ENCODE peak calls at places on chromosomes 4 and X, in ten cellular contexts. One of them, this sample, is unnamed.
A peak's percentile ranks its signal among the peaks of the same experiment; 100 is the strongest.

GRCh38 chr4:5460106-5460801 is 248.1 kb downstream of the EVC2 start:
- DNase-seq in DND-41: peak; percentile 26
- DNase-seq in IMR-90: peak; percentile 37
- DNase-seq in neural progenitor cell: peak; percentile 63
- DNase-seq in lung: no peak
- DNase-seq in ovary: no peak
- DNase-seq in A673: peak; percentile 52
- DNase-seq in spleen: peak; percentile 77
- DNase-seq in breast epithelium: no peak
- DNase-seq in adipocyte: peak; percentile 63
- DNase-seq in this sample: no peak

GRCh38 chr4:87624698-87625097 is 16.4 kb downstream of the DSPP start:
- DNase-seq in IMR-90: no peak
- DNase-seq in lung: no peak
- DNase-seq in neural progenitor cell: no peak
- DNase-seq in A673: no peak
- DNase-seq in breast epithelium: no peak
- DNase-seq in ovary: no peak
- DNase-seq in spleen: no peak
- DNase-seq in DND-41: no peak
- DNase-seq in adipocyte: no peak
- DNase-seq in this sample: no peak

GRCh38 chrX:77426811-77427210 is 20.4 kb upstream of the FGF16 start:
- DNase-seq in DND-41: no peak
- DNase-seq in adipocyte: no peak
- DNase-seq in spleen: no peak
- DNase-seq in lung: no peak
- DNase-seq in neural progenitor cell: no peak
- DNase-seq in breast epithelium: no peak
- DNase-seq in A673: no peak
- DNase-seq in IMR-90: peak; percentile 5
- DNase-seq in ovary: no peak
- DNase-seq in this sample: no peak

GRCh38 chr4:173057442-173057841 is 111.2 kb upstream of the GALNT7 start:
- DNase-seq in lung: no peak
- DNase-seq in IMR-90: peak; percentile 10
- DNase-seq in adipocyte: peak; percentile 30
- DNase-seq in DND-41: no peak
- DNase-seq in spleen: no peak
- DNase-seq in neural progenitor cell: no peak
- DNase-seq in breast epithelium: no peak
- DNase-seq in ovary: no peak
- DNase-seq in A673: no peak
- DNase-seq in this sample: no peak

GRCh38 chr4:118276551-118276950 is 76.3 kb downstream of the PRSS12 start:
- DNase-seq in lung: no peak
- DNase-seq in adipocyte: no peak
- DNase-seq in spleen: no peak
- DNase-seq in IMR-90: no peak
- DNase-seq in breast epithelium: no peak
- DNase-seq in DND-41: no peak
- DNase-seq in A673: no peak
- DNase-seq in ovary: no peak
- DNase-seq in neural progenitor cell: no peak
- DNase-seq in this sample: no peak

GRCh38 chr4:54255881-54256280 is 26.8 kb downstream of the PDGFRA start:
- DNase-seq in ovary: no peak
- DNase-seq in spleen: no peak
- DNase-seq in lung: no peak
- DNase-seq in IMR-90: peak; percentile 60
- DNase-seq in adipocyte: peak; percentile 50
- DNase-seq in DND-41: no peak
- DNase-seq in breast epithelium: no peak
- DNase-seq in A673: no peak
- DNase-seq in neural progenitor cell: no peak
- DNase-seq in this sample: no peak

GRCh38 chrX:31589503-31589902 is 517.7 kb upstream of the FTHL17 start:
- DNase-seq in DND-41: no peak
- DNase-seq in ovary: no peak
- DNase-seq in breast epithelium: no peak
- DNase-seq in IMR-90: no peak
- DNase-seq in neural progenitor cell: no peak
- DNase-seq in A673: no peak
- DNase-seq in adipocyte: no peak
- DNase-seq in lung: no peak
- DNase-seq in spleen: no peak
- DNase-seq in this sample: no peak

GRCh38 chrX:40098264-40099045 is 697 bp upstream of the BCOR start:
- DNase-seq in lung: no peak
- DNase-seq in adipocyte: peak; percentile 64
- DNase-seq in IMR-90: no peak
- DNase-seq in breast epithelium: no peak
- DNase-seq in spleen: peak; percentile 89
- DNase-seq in ovary: no peak
- DNase-seq in neural progenitor cell: peak; percentile 85
- DNase-seq in DND-41: peak; percentile 75
- DNase-seq in A673: peak; percentile 82
- DNase-seq in this sample: no peak

GRCh38 chrX:119638725-119639471 is 32.7 kb upstream of the NKRF start:
- DNase-seq in spleen: no peak
- DNase-seq in ovary: no peak
- DNase-seq in adipocyte: peak; percentile 41
- DNase-seq in IMR-90: peak; percentile 6
- DNase-seq in lung: no peak
- DNase-seq in breast epithelium: no peak
- DNase-seq in neural progenitor cell: no peak
- DNase-seq in A673: no peak
- DNase-seq in DND-41: no peak
- DNase-seq in this sample: no peak

GRCh38 chrX:74063426-74064155 is 240.4 kb upstream of the ZCCHC13 start:
- DNase-seq in ovary: no peak
- DNase-seq in breast epithelium: no peak
- DNase-seq in IMR-90: no peak
- DNase-seq in adipocyte: no peak
- DNase-seq in lung: no peak
- DNase-seq in neural progenitor cell: no peak
- DNase-seq in spleen: no peak
- DNase-seq in A673: no peak
- DNase-seq in DND-41: no peak
- DNase-seq in this sample: no peak

GRCh38 chrX:33725556-33726232 is 406.4 kb downstream of the FAM47A start:
- DNase-seq in spleen: no peak
- DNase-seq in DND-41: no peak
- DNase-seq in lung: no peak
- DNase-seq in adipocyte: peak; percentile 0
- DNase-seq in neural progenitor cell: peak; percentile 72
- DNase-seq in breast epithelium: no peak
- DNase-seq in A673: peak; percentile 39
- DNase-seq in IMR-90: no peak
- DNase-seq in ovary: peak; percentile 25
- DNase-seq in this sample: peak; percentile 39
- H3K4me3 ChIP-seq in spleen: no peak overlapping the region
- H3K4me3 ChIP-seq in DND-41: no peak overlapping the region
- H3K4me3 ChIP-seq in lung: no peak overlapping the region
- H3K4me3 ChIP-seq in adipocyte: peak overlapping the region; percentile 57
- H3K4me3 ChIP-seq in neural progenitor cell: peak overlapping the region; percentile 63
- H3K4me3 ChIP-seq in breast epithelium: peak overlapping the region; percentile 38
- H3K4me3 ChIP-seq in A673: peak overlapping the region; percentile 23
- H3K4me3 ChIP-seq in IMR-90: no peak overlapping the region
- H3K4me3 ChIP-seq in ovary: peak overlapping the region; percentile 34
- H3K4me3 ChIP-seq in this sample: peak overlapping the region; percentile 58

GRCh38 chr4:148059617-148060180 is 327.8 kb downstream of the ARHGAP10 start:
- DNase-seq in A673: no peak
- DNase-seq in neural progenitor cell: no peak
- DNase-seq in DND-41: no peak
- DNase-seq in spleen: no peak
- DNase-seq in IMR-90: no peak
- DNase-seq in adipocyte: no peak
- DNase-seq in lung: no peak
- DNase-seq in breast epithelium: no peak
- DNase-seq in ovary: no peak
- DNase-seq in this sample: no peak

GRCh38 chr4:148056879-148057278 is 325.0 kb downstream of the ARHGAP10 start:
- DNase-seq in breast epithelium: peak; percentile 23
- DNase-seq in A673: peak; percentile 70
- DNase-seq in ovary: no peak
- DNase-seq in adipocyte: peak; percentile 41
- DNase-seq in IMR-90: peak; percentile 77
- DNase-seq in lung: peak; percentile 64
- DNase-seq in DND-41: no peak
- DNase-seq in spleen: peak; percentile 87
- DNase-seq in neural progenitor cell: peak; percentile 43
- DNase-seq in this sample: no peak

GRCh38 chr4:148057425-148058020 is 325.6 kb downstream of the ARHGAP10 start:
- DNase-seq in DND-41: no peak
- DNase-seq in spleen: no peak
- DNase-seq in neural progenitor cell: no peak
- DNase-seq in A673: no peak
- DNase-seq in IMR-90: no peak
- DNase-seq in adipocyte: no peak
- DNase-seq in ovary: no peak
- DNase-seq in lung: no peak
- DNase-seq in breast epithelium: no peak
- DNase-seq in this sample: no peak

GRCh38 chr4:148060264-148061138 is 328.6 kb downstream of the ARHGAP10 start:
- DNase-seq in IMR-90: no peak
- DNase-seq in spleen: no peak
- DNase-seq in adipocyte: no peak
- DNase-seq in DND-41: no peak
- DNase-seq in neural progenitor cell: no peak
- DNase-seq in A673: no peak
- DNase-seq in ovary: no peak
- DNase-seq in breast epithelium: no peak
- DNase-seq in lung: no peak
- DNase-seq in this sample: no peak

DNA sequence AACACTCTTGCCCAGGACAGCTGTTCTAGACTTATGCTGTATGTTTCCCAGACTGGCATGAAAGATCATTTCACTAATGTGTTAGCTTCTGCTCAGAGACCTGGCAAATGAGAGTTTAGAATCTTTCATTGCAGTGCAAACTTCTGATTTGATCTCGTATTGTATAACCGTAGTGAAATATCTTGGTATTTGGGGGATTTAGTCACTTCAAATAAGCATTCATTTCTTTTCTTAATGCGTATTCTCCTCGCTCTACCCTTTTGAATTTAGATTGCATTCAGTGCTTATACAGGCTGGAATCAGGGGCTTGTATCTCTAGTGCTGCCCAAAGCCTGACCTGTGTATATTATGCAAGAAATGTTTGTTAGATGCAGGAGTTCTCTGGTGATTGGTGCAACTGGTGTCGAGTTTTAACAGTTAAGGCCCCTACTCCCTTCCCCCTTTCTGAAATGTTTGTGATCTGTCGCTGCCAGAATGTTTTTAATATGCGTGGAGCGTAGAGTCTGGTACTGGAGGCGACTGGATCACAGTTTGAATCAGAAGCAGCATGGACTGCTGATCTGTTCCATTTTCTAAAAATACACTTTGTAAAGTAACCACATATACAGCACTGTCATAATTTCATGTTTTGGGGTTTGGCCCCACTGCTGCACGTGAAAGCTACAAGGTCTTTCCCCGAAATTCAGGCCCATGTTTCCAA is 326.4 kb downstream of the ARHGAP10 start:
- DNase-seq in neural progenitor cell: no peak
- DNase-seq in IMR-90: no peak
- DNase-seq in DND-41: no peak
- DNase-seq in ovary: no peak
- DNase-seq in A673: no peak
- DNase-seq in breast epithelium: no peak
- DNase-seq in spleen: no peak
- DNase-seq in lung: no peak
- DNase-seq in adipocyte: no peak
- DNase-seq in this sample: no peak
- H3K4me1 ChIP-seq in neural progenitor cell: no peaks in the 10 kb centered on the region
- H3K4me1 ChIP-seq in IMR-90: no peaks in the 10 kb centered on the region
- H3K4me1 ChIP-seq in DND-41: no peaks in the 10 kb centered on the region
- H3K4me1 ChIP-seq in ovary: peaks cover 1% of the 10 kb centered on the region
- H3K4me1 ChIP-seq in A673: peaks cover 35% of the 10 kb centered on the region
- H3K4me1 ChIP-seq in breast epithelium: no peaks in the 10 kb centered on the region
- H3K4me1 ChIP-seq in spleen: peaks cover 43% of the 10 kb centered on the region
- H3K4me1 ChIP-seq in lung: peaks cover 5% of the 10 kb centered on the region
- H3K4me1 ChIP-seq in adipocyte: no peaks in the 10 kb centered on the region
- H3K4me1 ChIP-seq in this sample: peaks cover 28% of the 10 kb centered on the region

GRCh38 chr4:145766273-145766672 is 86.3 kb downstream of the C4orf51 start:
- DNase-seq in DND-41: no peak
- DNase-seq in adipocyte: no peak
- DNase-seq in A673: no peak
- DNase-seq in neural progenitor cell: no peak
- DNase-seq in spleen: no peak
- DNase-seq in lung: no peak
- DNase-seq in IMR-90: no peak
- DNase-seq in ovary: no peak
- DNase-seq in breast epithelium: no peak
- DNase-seq in this sample: no peak

GRCh38 chr4:145762719-145763118 is 82.8 kb downstream of the C4orf51 start:
- DNase-seq in lung: no peak
- DNase-seq in adipocyte: no peak
- DNase-seq in breast epithelium: no peak
- DNase-seq in DND-41: no peak
- DNase-seq in IMR-90: no peak
- DNase-seq in spleen: no peak
- DNase-seq in ovary: no peak
- DNase-seq in neural progenitor cell: no peak
- DNase-seq in A673: no peak
- DNase-seq in this sample: no peak

GRCh38 chr4:145760961-145761929 is 81.3 kb downstream of the C4orf51 start:
- DNase-seq in DND-41: no peak
- DNase-seq in lung: no peak
- DNase-seq in breast epithelium: no peak
- DNase-seq in adipocyte: no peak
- DNase-seq in A673: no peak
- DNase-seq in IMR-90: no peak
- DNase-seq in neural progenitor cell: no peak
- DNase-seq in ovary: no peak
- DNase-seq in spleen: peak; percentile 76
- DNase-seq in this sample: peak; percentile 72

GRCh38 chr4:145760176-145760575 is 80.2 kb downstream of the C4orf51 start:
- DNase-seq in spleen: no peak
- DNase-seq in neural progenitor cell: no peak
- DNase-seq in adipocyte: no peak
- DNase-seq in lung: no peak
- DNase-seq in DND-41: no peak
- DNase-seq in breast epithelium: no peak
- DNase-seq in IMR-90: no peak
- DNase-seq in ovary: no peak
- DNase-seq in A673: no peak
- DNase-seq in this sample: no peak

GRCh38 chr4:145763399-145763798 is 83.5 kb downstream of the C4orf51 start:
- DNase-seq in breast epithelium: no peak
- DNase-seq in A673: no peak
- DNase-seq in IMR-90: no peak
- DNase-seq in lung: no peak
- DNase-seq in neural progenitor cell: no peak
- DNase-seq in ovary: no peak
- DNase-seq in adipocyte: no peak
- DNase-seq in spleen: no peak
- DNase-seq in DND-41: no peak
- DNase-seq in this sample: no peak
- H3K36me3 ChIP-seq in breast epithelium: peaks cover 5% of the 10 kb centered on the region
- H3K36me3 ChIP-seq in A673: peaks cover 11% of the 10 kb centered on the region
- H3K36me3 ChIP-seq in IMR-90: peaks cover 42% of the 10 kb centered on the region
- H3K36me3 ChIP-seq in lung: peaks cover 20% of the 10 kb centered on the region
- H3K36me3 ChIP-seq in neural progenitor cell: no peaks in the 10 kb centered on the region
- H3K36me3 ChIP-seq in ovary: no peaks in the 10 kb centered on the region
- H3K36me3 ChIP-seq in adipocyte: peaks cover 57% of the 10 kb centered on the region
- H3K36me3 ChIP-seq in spleen: peaks cover 49% of the 10 kb centered on the region
- H3K36me3 ChIP-seq in DND-41: no peaks in the 10 kb centered on the region
- H3K36me3 ChIP-seq in this sample: peaks cover 13% of the 10 kb centered on the region

GRCh38 chr4:112510191-112510467 is 5.9 kb downstream of the NEUROG2 start:
- DNase-seq in neural progenitor cell: no peak
- DNase-seq in DND-41: no peak
- DNase-seq in ovary: no peak
- DNase-seq in spleen: no peak
- DNase-seq in IMR-90: no peak
- DNase-seq in adipocyte: no peak
- DNase-seq in breast epithelium: no peak
- DNase-seq in A673: no peak
- DNase-seq in lung: no peak
- DNase-seq in this sample: no peak
- H3K4me3 ChIP-seq in neural progenitor cell: peak overlapping the region; percentile 45
- H3K4me3 ChIP-seq in DND-41: no peak overlapping the region
- H3K4me3 ChIP-seq in ovary: no peak overlapping the region
- H3K4me3 ChIP-seq in spleen: peak overlapping the region; percentile 16
- H3K4me3 ChIP-seq in IMR-90: no peak overlapping the region
- H3K4me3 ChIP-seq in adipocyte: peak overlapping the region; percentile 65
- H3K4me3 ChIP-seq in breast epithelium: peak overlapping the region; percentile 48
- H3K4me3 ChIP-seq in A673: peak overlapping the region; percentile 36
- H3K4me3 ChIP-seq in lung: no peak overlapping the region
- H3K4me3 ChIP-seq in this sample: no peak overlapping the region